ENCODE peak calls at places on chromosomes 2 and 18, in seven cellular contexts. S is stimulated activated CD4-positive, alpha-beta T cell treated with anti-CD3 and anti-CD28 coated beads, Interleukin-12 subunit alpha, Interleukin-12 subunit beta, amount 100 ng/mL, for 4 hours; F is H54; H is activated B cell treated with CpG ODN at 0.5 μM for 24 hours; J is HEK293T; N is mesenteric fat pad; D is MCF 10A. V is an unnamed sample.
A peak's percentile ranks its signal among the peaks of the same experiment; 100 is the strongest.

GRCh38 chr2:120132190-120132589 is 91.0 kb downstream of the TMEM185B start:
- DNase-seq in D (no peak), H (no peak), N (no peak), S (no peak), J (no peak), F (no peak), V (no peak)

GRCh38 chr18:36572135-36572856 is 256.5 kb downstream of the TPGS2 start:
- DNase-seq in F (no peak), S (no peak), D (peak; percentile 69), H (no peak), J (peak; percentile 73), N (no peak), V (peak; percentile 38)

GRCh38 chr2:191360918-191361317 is 115.7 kb downstream of the MYO1B start:
- DNase-seq in N (no peak), F (no peak), S (no peak), J (no peak), D (no peak), H (no peak), V (no peak)

GRCh38 chr2:46381871-46382270 is 84.7 kb downstream of the EPAS1 start:
- DNase-seq in F (no peak), S (no peak), N (no peak), H (no peak), D (no peak), J (no peak), V (no peak)

GRCh38 chr2:228731517-228731916 is 539.6 kb downstream of the PID1 start:
- DNase-seq in H (no peak), N (no peak), D (peak; percentile 74), J (no peak), S (no peak), F (no peak), V (no peak)

GRCh38 chr18:34122724-34123334 is 101.9 kb downstream of the NOL4 start:
- DNase-seq in D (peak; percentile 63), N (no peak), S (no peak), J (peak; percentile 66), H (no peak), F (peak; percentile 0), V (peak; percentile 39)

GRCh38 chr2:239369631-239370161 is 31.1 kb downstream of the HDAC4 start:
- DNase-seq in D (no peak), J (no peak), F (no peak), H (peak; percentile 65), S (peak; percentile 55), N (peak; percentile 72), V (no peak)

GRCh38 chr2:114167799-114168198 is 274.6 kb upstream of the DPP10 start:
- DNase-seq in H (no peak), D (no peak), S (no peak), F (no peak), J (no peak), N (no peak), V (no peak)

GRCh38 chr2:118085173-118086023 is 2.9 kb upstream of the INSIG2 start:
- DNase-seq in D (no peak), H (no peak), N (no peak), J (no peak), S (no peak), F (no peak), V (no peak)

GRCh38 chr2:158060160-158060861 is 41.4 kb upstream of the UPP2 start:
- DNase-seq in H (no peak), F (no peak), D (no peak), J (no peak), S (no peak), N (no peak), V (no peak)

GRCh38 chr2:241074901-241075540 is 27.1 kb downstream of the MTERF4 start:
- DNase-seq in H (no peak), S (no peak), D (no peak), F (no peak), J (no peak), N (no peak), V (no peak)

GRCh38 chr2:233361298-233361697 is 7.0 kb downstream of the DGKD start:
- DNase-seq in D (no peak), F (no peak), J (no peak), H (no peak), S (no peak), N (no peak), V (no peak)

GRCh38 chr2:7844414-7844961 is 837.4 kb upstream of the ID2 start:
- DNase-seq in J (no peak), F (no peak), S (no peak), D (no peak), N (no peak), H (no peak), V (peak; percentile 39)

GRCh38 chr18:78405763-78406162 is 573.9 kb upstream of the SALL3 start:
- DNase-seq in D (no peak), J (no peak), F (no peak), S (no peak), H (no peak), N (no peak), V (no peak)

GRCh38 chr2:45331034-45331786 is 279.9 kb downstream of the SRBD1 start:
- DNase-seq in N (no peak), J (no peak), D (no peak), H (no peak), F (no peak), S (no peak), V (no peak)

GRCh38 chr18:69674292-69674877 is 273.3 kb downstream of the CD226 start:
- DNase-seq in J (no peak), H (no peak), N (no peak), S (no peak), D (no peak), F (no peak), V (no peak)

GRCh38 chr18:2448565-2449151 is 122.6 kb downstream of the METTL4 start:
- DNase-seq in N (no peak), S (no peak), F (no peak), D (no peak), H (no peak), J (no peak), V (no peak)

GRCh38 chr2:1421731-1422130 is 8.5 kb downstream of the TPO start:
- DNase-seq in J (no peak), N (no peak), D (no peak), F (no peak), H (no peak), S (no peak), V (no peak)